ENCODE peak calls at places on chromosome 13, in seven cellular contexts. K, P, N, S, E, J and B are unnamed samples.

GRCh38 chr13:71033026-71033425 is 834.0 kb downstream of the DACH1 start:
- DNase-seq in K (no peak), P (no peak), N (no peak), S (no peak), E (no peak), J (no peak), B (no peak)

GRCh38 chr13:46386996-46387851 is at the start of gene RUBCNL:
- DNase-seq in K (peak; percentile 68), P (peak; percentile 77), N (no peak), S (peak; percentile 60), E (no peak), J (peak; percentile 70), B (no peak)

GRCh38 chr13:75465236-75465635 is 16.7 kb downstream of the TBC1D4 start:
- DNase-seq in K (no peak), P (no peak), N (no peak), S (no peak), E (no peak), J (no peak), B (no peak)

GRCh38 chr13:111530137-111530536 is 209.7 kb downstream of the TEX29 start:
- DNase-seq in K (no peak), P (no peak), N (no peak), S (no peak), E (no peak), J (no peak), B (peak; percentile 69)

GRCh38 chr13:99961634-99962033 is 9.9 kb downstream of the ZIC5 start:
- DNase-seq in K (no peak), P (no peak), N (no peak), S (no peak), E (no peak), J (no peak), B (no peak)

GRCh38 chr13:94548382-94549240 is 47.3 kb downstream of the TGDS start:
- DNase-seq in K (no peak), P (no peak), N (no peak), S (peak; percentile 57), E (peak; percentile 29), J (peak; percentile 73), B (no peak)

GRCh38 chr13:94305463-94305862 is 174.0 kb downstream of the DCT start:
- DNase-seq in K (peak; percentile 90), P (no peak), N (peak; percentile 50), S (no peak), E (peak; percentile 90), J (no peak), B (no peak)

GRCh38 chr13:106242554-106242953 is 292.9 kb downstream of the EFNB2 start:
- DNase-seq in K (no peak), P (no peak), N (no peak), S (no peak), E (no peak), J (no peak), B (no peak)

GRCh38 chr13:40484101-40484800 is 182.2 kb downstream of the FOXO1 start:
- DNase-seq in K (no peak), P (no peak), N (no peak), S (no peak), E (no peak), J (no peak), B (no peak)

GRCh38 chr13:48595330-48596127 is 58.2 kb upstream of the CYSLTR2 start:
- DNase-seq in K (peak; percentile 70), P (peak; percentile 50), N (no peak), S (peak; percentile 50), E (peak; percentile 70), J (peak; percentile 32), B (no peak)
- TF ChIP-seq CTCF in K (peak; percentile 66), P (peak; percentile 57), N (peak; percentile 55), S (peak; percentile 77), E (peak; percentile 81), J (no peak), B (peak; percentile 86)

GRCh38 chr13:33931397-33931987 is 113.5 kb downstream of the RFC3 start:
- DNase-seq in K (peak; percentile 71), P (no peak), N (no peak), S (no peak), E (peak; percentile 53), J (peak; percentile 17), B (no peak)
- TF ChIP-seq CTCF in K (peak; percentile 56), P (peak; percentile 58), N (peak; percentile 53), S (peak; percentile 67), E (peak; percentile 59), J (peak; percentile 39), B (peak; percentile 88)

DNA sequence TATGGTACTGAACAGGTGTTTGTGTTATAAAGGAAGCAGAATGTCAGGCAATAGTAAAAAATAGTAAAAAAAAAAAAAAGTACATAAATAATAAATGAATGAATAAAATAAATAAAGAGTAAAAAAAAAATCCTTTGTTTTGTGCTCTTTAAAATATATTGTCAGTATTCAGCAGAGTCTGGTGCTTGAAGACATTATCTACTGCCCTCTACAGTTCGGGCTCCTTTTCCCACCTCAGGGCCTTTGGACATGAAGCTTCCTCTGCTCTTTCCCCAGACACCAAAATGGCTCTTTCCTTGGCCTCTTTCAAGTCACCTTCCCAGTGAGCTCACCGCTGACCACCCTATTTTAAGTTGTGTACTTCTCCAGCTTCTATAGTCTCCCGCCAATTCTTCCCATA is 137.5 kb downstream of the TNFRSF19 start:
- DNase-seq in K (peak; percentile 26), P (no peak), N (no peak), S (no peak), E (peak; percentile 49), J (no peak), B (no peak)
- TF ChIP-seq CTCF in K (peak; percentile 11), P (peak; percentile 17), N (peak; percentile 43), S (peak; percentile 55), E (peak; percentile 52), J (no peak), B (peak; percentile 73)

DNA sequence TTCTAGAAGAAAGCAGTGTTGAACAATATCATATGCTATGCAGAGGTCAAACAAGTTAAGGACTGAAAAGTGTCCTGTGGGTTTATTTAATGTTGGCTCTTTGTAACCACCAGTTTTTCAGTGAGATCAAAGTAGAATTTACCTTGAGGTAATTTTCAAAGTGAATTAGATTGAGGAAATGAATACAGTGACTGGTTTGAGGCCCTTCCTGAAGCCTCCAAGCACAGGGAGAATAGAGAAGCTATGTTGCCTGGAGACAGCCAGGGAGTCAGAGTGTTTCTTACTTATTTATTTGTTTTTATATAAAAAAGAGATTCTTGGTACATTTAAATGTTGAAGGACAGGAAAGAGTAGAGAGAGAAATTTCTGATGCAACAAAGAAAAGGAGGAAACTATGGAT is 954.3 kb upstream of the SPRY2 start:
- DNase-seq in K (no peak), P (no peak), N (no peak), S (no peak), E (no peak), J (no peak), B (no peak)
- TF ChIP-seq CTCF in K (no peak), P (no peak), N (no peak), S (no peak), E (no peak), J (no peak), B (no peak)

GRCh38 chr13:19169991-19170390 is 11.6 kb downstream of the TUBA3C start:
- DNase-seq in K (no peak), P (no peak), N (no peak), S (no peak), E (no peak), J (no peak), B (no peak)
- TF ChIP-seq CTCF in K (no peak), P (no peak), N (no peak), S (no peak), E (no peak), J (no peak), B (no peak)